ENCODE peak calls at places on chromosomes 3 and 15, in five cellular contexts. N is cardiac fibroblast, A is upper lobe of right lung, P is activated B cell treated with CpG ODN at 0.5 μM for 24 hours, F is fibroblast of lung. X is an unnamed sample.

GRCh38 chr3:111668912-111669488 is 73.9 kb upstream of the ZBED2 start:
- DNase-seq in N (peak), A (no peak), P (no peak), F (peak), X (peak)

GRCh38 chr3:183114779-183115178 is 15.5 kb upstream of the MCCC1 start:
- DNase-seq in N (no peak), A (no peak), P (no peak), F (no peak), X (no peak)

GRCh38 chr3:77065750-77066149 is 25.9 kb downstream of the ROBO2 start:
- DNase-seq in N (no peak), A (no peak), P (no peak), F (no peak), X (no peak)

GRCh38 chr3:79250746-79251145 is 517.1 kb downstream of the ROBO1 start:
- DNase-seq in N (no peak), A (no peak), P (no peak), F (no peak), X (no peak)

GRCh38 chr3:20040476-20041196 is 390 bp downstream of the KAT2B start:
- DNase-seq in N (peak), A (peak), P (peak), F (peak), X (no peak)

GRCh38 chr3:125075738-125076137 is 19.9 kb upstream of the HEG1 start:
- DNase-seq in N (no peak), A (no peak), P (no peak), F (no peak), X (no peak)

GRCh38 chr3:118473343-118473742 is 561.3 kb downstream of the IGSF11 start:
- DNase-seq in N (no peak), A (no peak), P (no peak), F (no peak), X (no peak)

GRCh38 chr3:119173325-119173724 is at the start of gene UPK1B:
- DNase-seq in N (no peak), A (no peak), P (no peak), F (no peak), X (no peak)

GRCh38 chr15:38459480-38459879 is 5.6 kb downstream of the FAM98B start:
- DNase-seq in N (no peak), A (no peak), P (no peak), F (no peak), X (no peak)

GRCh38 chr15:79595995-79596622 is 164.0 kb downstream of the MINAR1 start:
- DNase-seq in N (peak), A (no peak), P (no peak), F (peak), X (peak)

GRCh38 chr15:54803139-54803808 is 393.5 kb downstream of the RSL24D1 start:
- DNase-seq in N (peak), A (no peak), P (no peak), F (peak), X (no peak)

GRCh38 chr3:173410836-173411235 is 13.3 kb downstream of the NLGN1 start:
- DNase-seq in N (peak), A (no peak), P (no peak), F (no peak), X (no peak)

GRCh38 chr15:35481992-35482391 is 64.0 kb downstream of the DPH6 start:
- DNase-seq in N (peak), A (no peak), P (no peak), F (peak), X (peak)

GRCh38 chr3:106611841-106612240 is 743.0 kb upstream of the CBLB start:
- DNase-seq in N (peak), A (no peak), P (no peak), F (peak), X (no peak)

GRCh38 chr3:139283301-139283700 is 60.5 kb upstream of the MRPS22 start:
- DNase-seq in N (no peak), A (peak), P (no peak), F (no peak), X (no peak)

GRCh38 chr3:1942751-1943150 is 155.9 kb upstream of the CNTN4 start:
- DNase-seq in N (no peak), A (no peak), P (no peak), F (no peak), X (no peak)

GRCh38 chr3:197408177-197408957 is 110.0 kb upstream of the DLG1 start:
- DNase-seq in N (no peak), A (peak), P (no peak), F (no peak), X (no peak)

GRCh38 chr3:123338021-123338619 is 110.8 kb downstream of the ADCY5 start:
- DNase-seq in N (no peak), A (peak), P (no peak), F (no peak), X (no peak)

GRCh38 chr3:172249039-172249438 is 199.2 kb downstream of the GHSR start:
- DNase-seq in N (peak), A (no peak), P (no peak), F (peak), X (no peak)

GRCh38 chr3:13796683-13797460 is 83.0 kb downstream of the WNT7A start:
- DNase-seq in N (no peak), A (peak), P (no peak), F (no peak), X (no peak)

GRCh38 chr3:159762981-159763465 is 225.6 kb upstream of the IL12A start:
- DNase-seq in N (peak), A (peak), P (no peak), F (peak), X (peak)

GRCh38 chr15:33670567-33670966 is 297.7 kb upstream of the CHRM5 start:
- DNase-seq in N (no peak), A (no peak), P (no peak), F (no peak), X (no peak)

GRCh38 chr15:33671456-33671855 is 296.8 kb upstream of the CHRM5 start:
- DNase-seq in N (no peak), A (no peak), P (no peak), F (no peak), X (no peak)

GRCh38 chr15:33679065-33679464 is 289.2 kb upstream of the CHRM5 start:
- DNase-seq in N (no peak), A (no peak), P (no peak), F (no peak), X (no peak)

GRCh38 chr15:33678606-33679005 is 289.7 kb upstream of the CHRM5 start:
- DNase-seq in N (no peak), A (no peak), P (no peak), F (no peak), X (no peak)

DNA sequence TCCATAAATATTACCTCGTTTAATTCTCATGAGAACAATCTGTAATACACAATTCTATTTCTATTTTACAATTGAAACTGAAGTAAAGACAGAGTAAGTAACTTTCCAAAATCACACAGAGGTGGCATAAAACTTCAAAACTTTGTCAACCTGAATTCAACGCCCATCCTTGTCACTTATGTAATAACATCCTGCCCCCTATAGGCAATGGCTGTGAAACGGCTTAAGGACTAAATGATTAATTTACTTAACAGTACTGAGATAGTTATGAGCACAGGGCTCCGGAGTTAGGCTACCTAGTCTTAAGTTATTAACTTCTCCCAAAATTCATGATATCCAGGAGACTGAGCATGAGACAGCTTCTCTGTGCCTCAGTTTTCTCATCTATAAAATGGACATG is 293.1 kb upstream of the CHRM5 start:
- DNase-seq in N (peak), A (no peak), P (no peak), F (peak), X (no peak)
- TF ChIP-seq CTCF in N (peak), A (peak), P (no peak), F (peak), X (peak)

DNA sequence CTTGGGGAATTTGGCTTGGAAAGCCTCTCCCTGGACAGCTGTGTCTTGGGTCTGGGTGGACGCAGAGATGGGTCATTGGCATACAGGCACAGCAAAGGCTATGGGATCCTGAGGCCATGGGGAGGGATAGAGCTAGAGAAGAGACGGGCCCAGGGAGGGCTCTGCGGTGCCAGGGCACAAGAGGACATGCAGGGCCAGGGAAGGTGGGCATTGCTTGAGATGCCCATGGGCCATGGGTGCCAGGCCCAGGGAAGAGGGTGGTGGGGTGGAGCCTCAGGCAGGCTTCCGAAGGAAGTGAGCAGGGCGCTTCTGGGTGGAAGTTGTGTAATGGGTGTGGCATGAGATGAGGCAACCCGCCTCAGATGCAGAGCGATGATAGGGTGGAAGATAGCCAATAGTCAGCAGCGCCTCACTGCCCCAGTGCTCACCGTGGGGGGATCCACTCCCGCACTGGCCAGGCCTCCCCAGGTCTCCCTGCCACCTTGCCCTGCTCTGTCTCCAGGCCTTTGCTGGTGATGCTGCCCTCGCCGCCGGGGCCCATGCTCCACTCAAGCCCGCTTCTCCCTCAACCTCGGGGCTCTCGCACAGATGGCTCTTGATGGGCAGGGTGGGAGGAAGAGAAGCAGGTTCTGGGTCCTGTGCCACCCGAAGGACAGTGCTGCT is 51.4 kb downstream of the DNAJB8 start:
- DNase-seq in N (no peak), A (no peak), P (no peak), F (no peak), X (no peak)
- TF ChIP-seq CTCF in N (no peak), A (no peak), P (no peak), F (no peak), X (no peak)

GRCh38 chr3:150410311-150411105 is 2.4 kb downstream of the TSC22D2 start:
- DNase-seq in N (peak), A (peak), P (peak), F (no peak), X (no peak)
- TF ChIP-seq CTCF in N (no peak), A (no peak), P (no peak), F (no peak), X (no peak)

GRCh38 chr3:189148090-189148507 is 23.7 kb upstream of the TPRG1 start:
- DNase-seq in N (peak), A (no peak), P (peak), F (peak), X (peak)

GRCh38 chr3:189142527-189142926 is 29.2 kb upstream of the TPRG1 start:
- DNase-seq in N (no peak), A (no peak), P (no peak), F (no peak), X (no peak)

GRCh38 chr3:189146842-189147241 is 24.9 kb upstream of the TPRG1 start:
- DNase-seq in N (no peak), A (no peak), P (no peak), F (peak), X (no peak)

GRCh38 chr3:189143321-189143720 is 28.4 kb upstream of the TPRG1 start:
- DNase-seq in N (peak), A (no peak), P (no peak), F (no peak), X (no peak)

DNA sequence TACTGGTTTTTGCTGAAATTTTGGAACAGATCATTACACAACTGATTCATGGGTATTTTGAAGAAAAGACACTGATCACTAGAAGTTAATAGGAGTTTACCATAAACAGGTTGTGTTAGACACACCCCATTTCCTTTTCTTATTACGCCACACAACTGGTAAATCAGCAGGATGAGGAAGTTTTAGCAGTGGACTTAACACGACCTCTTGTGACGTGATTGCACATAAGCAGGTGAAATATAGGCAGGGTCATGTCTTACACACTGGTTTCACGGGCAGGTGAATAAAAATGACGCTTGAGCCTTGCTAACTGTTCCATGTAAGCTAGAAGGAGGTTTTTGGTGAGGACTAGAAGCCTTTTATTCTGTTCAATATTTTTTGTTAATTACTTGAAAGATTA is 27.1 kb upstream of the TPRG1 start:
- DNase-seq in N (peak), A (no peak), P (no peak), F (peak), X (no peak)
- TF ChIP-seq CTCF in N (peak), A (peak), P (no peak), F (no peak), X (no peak)

DNA sequence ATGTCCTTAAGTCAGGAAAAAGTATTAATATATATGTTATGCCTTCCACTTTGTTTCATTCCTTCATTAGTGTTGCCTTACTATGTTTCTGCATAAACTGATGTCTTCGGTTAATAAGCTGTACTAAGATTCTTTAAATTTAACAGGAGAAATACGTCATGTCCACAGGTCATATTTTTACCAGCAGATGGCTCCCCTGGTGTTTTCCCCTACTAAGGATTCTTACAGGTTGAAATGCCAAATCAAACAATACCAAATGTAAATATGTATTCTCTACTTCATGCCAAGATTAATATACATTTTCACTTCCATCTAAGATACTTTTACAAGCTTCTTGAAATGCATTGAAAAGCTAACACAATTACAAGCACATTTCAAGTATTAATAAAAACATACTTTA is 1602.1 kb downstream of the SI start:
- DNase-seq in N (peak), A (no peak), P (no peak), F (no peak), X (no peak)
- TF ChIP-seq CTCF in N (no peak), A (no peak), P (no peak), F (no peak), X (no peak)

GRCh38 chr3:72924055-72924454 is 36.2 kb downstream of the GXYLT2 start:
- DNase-seq in N (no peak), A (no peak), P (no peak), F (no peak), X (no peak)
- TF ChIP-seq CTCF in N (no peak), A (no peak), P (no peak), F (no peak), X (no peak)

GRCh38 chr15:70362911-70363310 is 265.2 kb upstream of the TLE3 start:
- DNase-seq in N (peak), A (peak), P (no peak), F (peak), X (no peak)
- TF ChIP-seq CTCF in N (peak), A (peak), P (no peak), F (peak), X (peak)

DNA sequence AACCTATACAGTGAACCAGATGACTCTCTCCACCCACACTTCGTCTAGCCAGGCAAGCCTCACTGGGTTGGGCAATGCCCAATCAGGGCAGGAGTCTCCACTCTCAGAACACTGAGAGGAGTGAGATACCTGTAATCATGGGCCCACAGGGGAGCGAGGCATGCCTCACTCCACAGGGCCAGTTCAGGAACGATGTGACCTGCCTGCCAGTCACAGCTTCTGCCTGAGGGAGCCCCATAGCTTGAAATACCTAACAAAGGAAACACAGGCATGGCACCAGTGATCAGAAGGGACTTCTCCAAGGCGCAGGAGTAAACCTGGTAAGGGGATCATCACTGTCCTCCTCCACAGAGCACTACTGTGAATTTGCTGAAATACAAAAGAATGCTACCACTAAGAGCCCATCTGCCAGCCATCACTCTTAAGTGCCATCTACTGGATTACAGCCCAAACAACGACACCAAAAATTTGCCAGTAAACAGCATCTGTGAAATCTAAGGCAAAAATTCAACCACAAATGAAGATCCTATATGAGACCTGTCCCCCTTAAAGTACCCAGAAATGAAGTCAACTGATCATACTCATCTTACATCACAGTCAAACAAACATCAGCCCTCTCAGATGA is 689.9 kb upstream of the SEMA6D start:
- DNase-seq in N (no peak), A (no peak), P (no peak), F (no peak), X (no peak)
- TF ChIP-seq CTCF in N (no peak), A (no peak), P (no peak), F (no peak), X (no peak)

GRCh38 chr15:25989327-25989726 is 126.2 kb upstream of the ATP10A start:
- DNase-seq in N (no peak), A (no peak), P (no peak), F (no peak), X (no peak)
- TF ChIP-seq CTCF in N (no peak), A (no peak), P (no peak), F (no peak), X (no peak)

GRCh38 chr3:109177888-109178287 is 41.4 kb downstream of the C3orf85 start:
- DNase-seq in N (no peak), A (no peak), P (no peak), F (no peak), X (no peak)

GRCh38 chr3:109175411-109175810 is 38.9 kb downstream of the C3orf85 start:
- DNase-seq in N (no peak), A (no peak), P (no peak), F (no peak), X (no peak)

GRCh38 chr3:109176726-109177125 is 40.2 kb downstream of the C3orf85 start:
- DNase-seq in N (no peak), A (no peak), P (no peak), F (no peak), X (no peak)

DNA sequence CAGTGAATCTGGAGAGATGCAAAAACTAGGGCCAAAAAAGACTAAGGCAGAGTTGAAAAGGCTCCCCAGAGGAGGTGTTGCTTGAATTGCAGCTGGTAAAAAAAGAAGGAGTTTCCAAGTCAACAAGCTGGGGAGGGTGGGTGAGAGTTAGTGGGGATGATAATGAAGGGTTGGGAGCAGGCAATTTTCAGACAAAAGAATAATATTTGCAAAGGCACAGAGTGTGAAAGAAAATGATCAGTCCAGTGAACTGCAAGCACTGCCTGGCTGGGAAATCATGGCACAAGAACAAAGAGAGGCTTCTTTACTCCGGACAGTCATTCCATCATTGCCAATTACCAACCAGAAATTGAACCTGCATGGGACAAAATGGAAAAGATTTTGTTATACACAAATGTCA is 42.2 kb downstream of the C3orf85 start:
- DNase-seq in N (no peak), A (no peak), P (no peak), F (no peak), X (no peak)
- TF ChIP-seq CTCF in N (no peak), A (no peak), P (no peak), F (no peak), X (no peak)

X was measured in AG09319.